ENCODE peak calls at places on chromosomes 2 and 18, in eight cellular contexts. X is NCI-H526; S is epithelial cell of esophagus; G is Peyer's patch; T is germinal center; V is SW 1271; K is EH; J is CD4-positive, alpha-beta T cell. Z is an unnamed sample.
A peak's percentile ranks its signal among the peaks of the same experiment; 100 is the strongest.

GRCh38 chr2:27977623-27978312 is 87.2 kb downstream of the BABAM2 start:
- DNase-seq in X (no peak), S (peak; percentile 84), G (no peak), T (no peak), V (peak; percentile 95), K (peak; percentile 97), J (no peak), Z (no peak)

GRCh38 chr2:65085148-65085547 is 28.9 kb downstream of the CEP68 start:
- DNase-seq in X (no peak), S (no peak), G (no peak), T (no peak), V (no peak), K (no peak), J (no peak), Z (no peak)

GRCh38 chr18:9081940-9082339 is 20.6 kb upstream of the NDUFV2 start:
- DNase-seq in X (no peak), S (no peak), G (no peak), T (no peak), V (no peak), K (no peak), J (no peak), Z (no peak)

GRCh38 chr18:58405107-58405898 is 223.6 kb downstream of the ALPK2 start:
- DNase-seq in X (no peak), S (no peak), G (no peak), T (no peak), V (no peak), K (no peak), J (no peak), Z (no peak)

GRCh38 chr18:44474596-44474995 is 206.1 kb upstream of the SETBP1 start:
- DNase-seq in X (no peak), S (no peak), G (no peak), T (no peak), V (no peak), K (peak; percentile 17), J (no peak), Z (no peak)

GRCh38 chr18:73962251-73962650 is 185.4 kb downstream of the FBXO15 start:
- DNase-seq in X (no peak), S (no peak), G (no peak), T (no peak), V (no peak), K (peak; percentile 82), J (no peak), Z (no peak)

GRCh38 chr2:231904161-231904611 is 22.0 kb downstream of the NPPC start:
- DNase-seq in X (peak; percentile 10), S (no peak), G (no peak), T (no peak), V (no peak), K (no peak), J (no peak), Z (no peak)

GRCh38 chr18:33749831-33750230 is 171.8 kb downstream of the ASXL3 start:
- DNase-seq in X (no peak), S (no peak), G (no peak), T (no peak), V (no peak), K (no peak), J (no peak), Z (no peak)

GRCh38 chr2:166042356-166042755 is 85.5 kb downstream of the SCN1A start:
- DNase-seq in X (no peak), S (peak; percentile 73), G (no peak), T (no peak), V (no peak), K (peak; percentile 3), J (no peak), Z (no peak)

GRCh38 chr2:217085543-217085942 is 225.7 kb upstream of the TNP1 start:
- DNase-seq in X (no peak), S (peak; percentile 17), G (no peak), T (no peak), V (no peak), K (peak; percentile 76), J (no peak), Z (no peak)

GRCh38 chr18:67509711-67510110 is 6.8 kb downstream of the DSEL start:
- DNase-seq in X (no peak), S (no peak), G (no peak), T (no peak), V (no peak), K (peak; percentile 74), J (no peak), Z (no peak)

GRCh38 chr18:79513381-79514081 is 117.8 kb downstream of the NFATC1 start:
- DNase-seq in X (no peak), S (no peak), G (peak; percentile 13), T (no peak), V (no peak), K (no peak), J (no peak), Z (no peak)

GRCh38 chr18:9984025-9984424 is 70.2 kb downstream of the VAPA start:
- DNase-seq in X (no peak), S (no peak), G (no peak), T (no peak), V (no peak), K (peak; percentile 33), J (no peak), Z (no peak)

GRCh38 chr2:85551698-85552678 is 9.3 kb downstream of the GGCX start:
- DNase-seq in X (peak; percentile 84), S (peak; percentile 86), G (peak; percentile 88), T (peak; percentile 77), V (peak; percentile 31), K (peak; percentile 73), J (peak; percentile 89), Z (peak; percentile 93)

GRCh38 chr2:29723255-29724001 is 198.0 kb downstream of the ALK start:
- DNase-seq in X (peak; percentile 56), S (no peak), G (no peak), T (no peak), V (no peak), K (no peak), J (no peak), Z (no peak)

GRCh38 chr2:239357954-239358754 is 42.7 kb downstream of the HDAC4 start:
- DNase-seq in X (peak; percentile 75), S (no peak), G (no peak), T (no peak), V (no peak), K (peak; percentile 22), J (no peak), Z (no peak)

GRCh38 chr2:119184512-119184911 is 26.0 kb upstream of the C1QL2 start:
- DNase-seq in X (no peak), S (peak; percentile 39), G (no peak), T (no peak), V (no peak), K (peak; percentile 17), J (no peak), Z (no peak)

GRCh38 chr2:15912203-15912602 is 28.1 kb upstream of the MYCN start:
- DNase-seq in X (no peak), S (peak; percentile 76), G (peak; percentile 16), T (no peak), V (no peak), K (no peak), J (no peak), Z (no peak)

GRCh38 chr2:729363-729762 is 52.2 kb upstream of the TMEM18 start:
- DNase-seq in X (no peak), S (no peak), G (no peak), T (no peak), V (no peak), K (no peak), J (no peak), Z (no peak)

GRCh38 chr2:24538720-24539119 is 47.7 kb downstream of the NCOA1 start:
- DNase-seq in X (no peak), S (no peak), G (no peak), T (peak; percentile 53), V (no peak), K (no peak), J (no peak), Z (peak; percentile 34)

GRCh38 chr2:11810237-11810977 is 64.0 kb downstream of the LPIN1 start:
- DNase-seq in X (no peak), S (no peak), G (no peak), T (no peak), V (no peak), K (no peak), J (no peak), Z (no peak)

GRCh38 chr2:166485558-166486193 is 8.4 kb downstream of the SCN7A start:
- DNase-seq in X (no peak), S (no peak), G (no peak), T (no peak), V (no peak), K (no peak), J (no peak), Z (no peak)

GRCh38 chr2:150485871-150486538 is 1.5 kb downstream of the RND3 start:
- DNase-seq in X (peak; percentile 85), S (peak; percentile 80), G (no peak), T (no peak), V (peak; percentile 51), K (peak; percentile 90), J (no peak), Z (no peak)

GRCh38 chr18:58223717-58224424 is 179.8 kb downstream of the NEDD4L start:
- DNase-seq in X (peak; percentile 6), S (peak; percentile 97), G (no peak), T (no peak), V (peak; percentile 19), K (peak; percentile 96), J (no peak), Z (no peak)

GRCh38 chr2:142217804-142218203 is 87.0 kb upstream of the LRP1B start:
- DNase-seq in X (no peak), S (peak; percentile 54), G (no peak), T (no peak), V (no peak), K (no peak), J (no peak), Z (no peak)

GRCh38 chr2:122651236-122651635 is 895.8 kb downstream of the TSN start:
- DNase-seq in X (no peak), S (no peak), G (no peak), T (no peak), V (no peak), K (peak; percentile 15), J (no peak), Z (no peak)

GRCh38 chr2:205053827-205054410 is 508.6 kb downstream of the PARD3B start:
- DNase-seq in X (no peak), S (no peak), G (no peak), T (no peak), V (no peak), K (no peak), J (no peak), Z (no peak)

GRCh38 chr18:34222025-34222395 is 2.7 kb downstream of the NOL4 start:
- DNase-seq in X (peak; percentile 74), S (no peak), G (no peak), T (no peak), V (no peak), K (no peak), J (no peak), Z (no peak)

GRCh38 chr18:74957588-74958224 is 251.2 kb downstream of the PTGR3 start:
- DNase-seq in X (no peak), S (no peak), G (no peak), T (no peak), V (no peak), K (no peak), J (no peak), Z (no peak)

GRCh38 chr2:190718652-190719526 is 70.0 kb downstream of the NAB1 start:
- DNase-seq in X (no peak), S (peak; percentile 96), G (no peak), T (no peak), V (peak; percentile 67), K (peak; percentile 63), J (no peak), Z (no peak)

GRCh38 chr2:195636890-195637289 is 20.1 kb upstream of the SLC39A10 start:
- DNase-seq in X (no peak), S (peak; percentile 58), G (no peak), T (no peak), V (no peak), K (peak; percentile 22), J (no peak), Z (no peak)

GRCh38 chr2:171707752-171708151 is 20.5 kb downstream of the DYNC1I2 start:
- DNase-seq in X (no peak), S (peak; percentile 54), G (no peak), T (no peak), V (no peak), K (no peak), J (no peak), Z (no peak)

GRCh38 chr2:162686336-162686735 is 152.2 kb downstream of the KCNH7 start:
- DNase-seq in X (peak; percentile 57), S (no peak), G (no peak), T (no peak), V (no peak), K (no peak), J (no peak), Z (no peak)

GRCh38 chr2:47891369-47892337 is 14.6 kb downstream of the FBXO11 start:
- DNase-seq in X (no peak), S (peak; percentile 60), G (no peak), T (no peak), V (no peak), K (peak; percentile 48), J (no peak), Z (peak; percentile 37)

Z was measured in NAMALWA.